ENCODE peak calls at places on chromosomes 12 and 14, in nine cellular contexts. S is activated naive CD4-positive, alpha-beta T cell treated with anti-CD3 and anti-CD28 coated beads, Interleukin-2, amount 10 ng/mL, durations not matched to agents 7 days and 5 days; Q is stimulated activated CD4-positive, alpha-beta T cell treated with anti-CD3 and anti-CD28 coated beads, Interleukin-1b, Interleukin-23, amount 100 ng/mL, for 24 hours; Z is adrenal gland; G is ovary; F is NAMALWA; C is A549; J is HT1080; M is HS-5. W is an unnamed sample.

GRCh38 chr12:64618953-64619590 is 8.8 kb downstream of the RASSF3 start:
- DNase-seq in S (no peak), Q (no peak), Z (no peak), G (no peak), F (peak), C (no peak), J (no peak), M (no peak), W (no peak)

GRCh38 chr12:100554608-100555077 is 18.8 kb upstream of the GAS2L3 start:
- DNase-seq in S (no peak), Q (no peak), Z (peak), G (no peak), F (peak), C (peak), J (peak), M (peak), W (no peak)

GRCh38 chr12:54140958-54141388 is 47.8 kb downstream of the SMUG1 start:
- DNase-seq in S (no peak), Q (no peak), Z (no peak), G (peak), F (no peak), C (no peak), J (no peak), M (no peak), W (peak)

GRCh38 chr14:70879448-70879847 is 27.8 kb upstream of the PCNX1 start:
- DNase-seq in S (no peak), Q (no peak), Z (no peak), G (no peak), F (no peak), C (no peak), J (no peak), M (no peak), W (no peak)

GRCh38 chr14:50871914-50872732 is at the start of gene ABHD12B:
- DNase-seq in S (no peak), Q (no peak), Z (no peak), G (peak), F (no peak), C (no peak), J (no peak), M (no peak), W (no peak)

GRCh38 chr14:103629503-103630121 is 601 bp downstream of the KLC1 start:
- DNase-seq in S (peak), Q (no peak), Z (peak), G (peak), F (peak), C (no peak), J (peak), M (no peak), W (no peak)

GRCh38 chr12:67918441-67918840 is 70.8 kb upstream of the IFNG-AS1 start:
- DNase-seq in S (no peak), Q (no peak), Z (no peak), G (no peak), F (no peak), C (no peak), J (no peak), M (no peak), W (no peak)

GRCh38 chr14:71387753-71388152 is 480.5 kb downstream of the PCNX1 start:
- DNase-seq in S (no peak), Q (no peak), Z (no peak), G (no peak), F (no peak), C (no peak), J (no peak), M (no peak), W (no peak)

GRCh38 chr12:6267007-6267721 is 43.3 kb upstream of the PLEKHG6 start:
- DNase-seq in S (no peak), Q (peak), Z (no peak), G (no peak), F (no peak), C (no peak), J (no peak), M (no peak), W (no peak)

GRCh38 chr14:89773644-89774316 is 180.8 kb downstream of the EFCAB11 start:
- DNase-seq in S (peak), Q (peak), Z (no peak), G (no peak), F (peak), C (peak), J (peak), M (no peak), W (no peak)

GRCh38 chr14:95213774-95214173 is 56.4 kb upstream of the DICER1 start:
- DNase-seq in S (no peak), Q (no peak), Z (no peak), G (no peak), F (no peak), C (no peak), J (no peak), M (no peak), W (no peak)

GRCh38 chr14:95218006-95218405 is 60.7 kb upstream of the DICER1 start:
- DNase-seq in S (no peak), Q (no peak), Z (no peak), G (no peak), F (no peak), C (no peak), J (no peak), M (no peak), W (no peak)

W was measured in mesothelial cell of epicardium.